ENCODE peak calls at places on chromosomes 4 and X, in seven cellular contexts. A is sigmoid colon; C is stimulated activated CD4-positive, alpha-beta T cell treated with anti-CD3 and anti-CD28 coated beads, Interleukin-4, amount 100 ng/mL, for 4 hours; J is NCI-H2081; Q is HTR-8/SVneo; E is iPS-NIHi11; W is immature natural killer cell. O is an unnamed sample.

GRCh38 chr4:30619679-30620078 is 100.5 kb upstream of the PCDH7 start:
- DNase-seq in A (no peak), C (no peak), J (no peak), Q (no peak), E (no peak), W (no peak), O (no peak)

GRCh38 chr4:6275898-6276563 is 6.4 kb downstream of the WFS1 start:
- DNase-seq in A (no peak), C (no peak), J (no peak), Q (no peak), E (no peak), W (no peak), O (no peak)

GRCh38 chr4:118284169-118284568 is 68.6 kb downstream of the PRSS12 start:
- DNase-seq in A (no peak), C (no peak), J (no peak), Q (no peak), E (no peak), W (no peak), O (no peak)

GRCh38 chr4:133982533-133983224 is 218.9 kb downstream of the PABPC4L start:
- DNase-seq in A (no peak), C (no peak), J (no peak), Q (no peak), E (no peak), W (no peak), O (no peak)

GRCh38 chr4:31370866-31371465 is 650.8 kb downstream of the PCDH7 start:
- DNase-seq in A (no peak), C (no peak), J (peak), Q (peak), E (peak), W (no peak), O (peak)

GRCh38 chrX:54076903-54077302 is 32.6 kb upstream of the PHF8 start:
- DNase-seq in A (no peak), C (no peak), J (no peak), Q (peak), E (no peak), W (no peak), O (peak)

GRCh38 chr4:184111433-184111832 is 106.2 kb downstream of the ENPP6 start:
- DNase-seq in A (no peak), C (no peak), J (no peak), Q (no peak), E (no peak), W (no peak), O (no peak)

GRCh38 chr4:6033381-6033780 is 15.2 kb upstream of the C4orf50 start:
- DNase-seq in A (no peak), C (no peak), J (no peak), Q (no peak), E (no peak), W (no peak), O (no peak)

GRCh38 chr4:1172971-1173757 is 781 bp upstream of the SPON2 start:
- DNase-seq in A (peak), C (no peak), J (no peak), Q (no peak), E (no peak), W (no peak), O (no peak)

GRCh38 chr4:152434011-152434410 is 101.9 kb downstream of the FBXW7 start:
- DNase-seq in A (no peak), C (no peak), J (no peak), Q (no peak), E (no peak), W (no peak), O (no peak)

GRCh38 chrX:150692837-150693781 is at the start of gene MTMR1:
- DNase-seq in A (peak), C (peak), J (peak), Q (no peak), E (peak), W (peak), O (no peak)

GRCh38 chr4:98293089-98293887 is 32.1 kb downstream of the RAP1GDS1 start:
- DNase-seq in A (no peak), C (no peak), J (no peak), Q (no peak), E (no peak), W (no peak), O (no peak)

GRCh38 chr4:89306486-89307184 is 965 bp downstream of the GPRIN3 start:
- DNase-seq in A (no peak), C (no peak), J (peak), Q (no peak), E (no peak), W (no peak), O (no peak)

GRCh38 chr4:134001057-134001456 is 200.5 kb downstream of the PABPC4L start:
- DNase-seq in A (no peak), C (no peak), J (no peak), Q (no peak), E (no peak), W (no peak), O (no peak)

GRCh38 chr4:151842430-151843079 is 81.7 kb upstream of the GATB start:
- DNase-seq in A (no peak), C (no peak), J (no peak), Q (no peak), E (no peak), W (no peak), O (no peak)

GRCh38 chrX:145394344-145394743 is 147.0 kb downstream of the SPANXN1 start:
- DNase-seq in A (no peak), C (no peak), J (no peak), Q (no peak), E (no peak), W (no peak), O (no peak)

GRCh38 chr4:21986312-21986711 is 37.7 kb upstream of the KCNIP4 start:
- DNase-seq in A (no peak), C (no peak), J (no peak), Q (no peak), E (no peak), W (no peak), O (no peak)

GRCh38 chrX:68440940-68441339 is 7.6 kb upstream of the OPHN1 start:
- DNase-seq in A (peak), C (no peak), J (peak), Q (no peak), E (no peak), W (no peak), O (no peak)

GRCh38 chr4:166422475-166422874 is 549.4 kb downstream of the TLL1 start:
- DNase-seq in A (no peak), C (no peak), J (no peak), Q (peak), E (no peak), W (no peak), O (no peak)

GRCh38 chr4:153432971-153433752 is 33.0 kb upstream of the TMEM131L start:
- DNase-seq in A (peak), C (peak), J (peak), Q (peak), E (peak), W (peak), O (peak)

GRCh38 chr4:106104276-106104675 is 209.0 kb downstream of the NPNT start:
- DNase-seq in A (no peak), C (no peak), J (no peak), Q (no peak), E (no peak), W (no peak), O (no peak)

GRCh38 chr4:46484881-46485280 is 95.0 kb upstream of the GABRA2 start:
- DNase-seq in A (no peak), C (no peak), J (no peak), Q (no peak), E (no peak), W (no peak), O (no peak)

GRCh38 chr4:186808635-186809018 is 85.0 kb upstream of the FAT1 start:
- DNase-seq in A (no peak), C (no peak), J (no peak), Q (no peak), E (no peak), W (no peak), O (no peak)

GRCh38 chrX:8084023-8084422 is 87.0 kb downstream of the VCX2 start:
- DNase-seq in A (no peak), C (no peak), J (peak), Q (no peak), E (peak), W (no peak), O (no peak)

GRCh38 chr4:105387466-105387865 is 86.4 kb downstream of the PPA2 start:
- DNase-seq in A (no peak), C (no peak), J (no peak), Q (no peak), E (no peak), W (no peak), O (no peak)

GRCh38 chr4:180335571-180335970 is 1907.6 kb upstream of the TENM3 start:
- DNase-seq in A (no peak), C (no peak), J (no peak), Q (no peak), E (no peak), W (no peak), O (no peak)

GRCh38 chrX:31423575-31424284 is 351.9 kb upstream of the FTHL17 start:
- DNase-seq in A (no peak), C (no peak), J (peak), Q (peak), E (peak), W (no peak), O (no peak)

GRCh38 chr4:28682872-28683271 is 1822.2 kb downstream of the STIM2 start:
- DNase-seq in A (no peak), C (no peak), J (no peak), Q (no peak), E (peak), W (no peak), O (no peak)

GRCh38 chr4:40238700-40239548 is 42.1 kb downstream of the RHOH start:
- DNase-seq in A (no peak), C (peak), J (no peak), Q (no peak), E (peak), W (no peak), O (no peak)

GRCh38 chr4:153233761-153234371 is 29.6 kb downstream of the TRIM2 start:
- DNase-seq in A (peak), C (no peak), J (peak), Q (peak), E (no peak), W (no peak), O (no peak)

GRCh38 chr4:103032575-103032974 is 13.1 kb upstream of the SLC9B1 start:
- DNase-seq in A (no peak), C (no peak), J (peak), Q (no peak), E (peak), W (no peak), O (no peak)

GRCh38 chrX:111511477-111511876 is at the start of gene SERTM2:
- DNase-seq in A (no peak), C (no peak), J (no peak), Q (no peak), E (peak), W (no peak), O (no peak)

GRCh38 chrX:119340606-119341205 is 58.4 kb upstream of the SLC25A43 start:
- DNase-seq in A (no peak), C (no peak), J (no peak), Q (no peak), E (no peak), W (no peak), O (no peak)

O was measured in Panc1.